ENCODE peak calls at places on chromosome 16, in seven cellular contexts. N is H7; T is GM23338; A is astrocyte of the spinal cord; Q is GM20000; D is stimulated activated CD8-positive, alpha-beta memory T cell treated with anti-CD3 and anti-CD28 coated beads, Interleukin-4, amount 100 ng/mL, for 24 hours; L is COR-L47. V is an unnamed sample.

GRCh38 chr16:66996324-66996982 is 8.1 kb downstream of the CES4A start:
- DNase-seq in N (no peak), T (no peak), A (peak; percentile 76), Q (no peak), D (no peak), L (no peak), V (no peak)

GRCh38 chr16:2787406-2787805 is at the start of gene PRSS33:
- DNase-seq in N (peak; percentile 57), T (no peak), A (no peak), Q (no peak), D (no peak), L (no peak), V (no peak)

GRCh38 chr16:69448470-69449193 is 24.2 kb downstream of the CYB5B start:
- DNase-seq in N (no peak), T (no peak), A (peak; percentile 18), Q (no peak), D (no peak), L (no peak), V (no peak)

GRCh38 chr16:47342055-47342454 is 118.8 kb downstream of the ITFG1 start:
- DNase-seq in N (no peak), T (no peak), A (no peak), Q (no peak), D (no peak), L (no peak), V (no peak)

GRCh38 chr16:17572145-17572544 is 101.4 kb upstream of the XYLT1 start:
- DNase-seq in N (no peak), T (peak; percentile 14), A (no peak), Q (no peak), D (no peak), L (no peak), V (no peak)

GRCh38 chr16:80804061-80804450 is 342 bp downstream of the CDYL2 start:
- DNase-seq in N (peak; percentile 75), T (peak; percentile 50), A (peak; percentile 63), Q (no peak), D (peak; percentile 39), L (peak; percentile 8), V (peak; percentile 22)

GRCh38 chr16:66758086-66758485 is 6.7 kb upstream of the DYNC1LI2 start:
- DNase-seq in N (no peak), T (peak; percentile 27), A (no peak), Q (no peak), D (no peak), L (no peak), V (no peak)

GRCh38 chr16:66030036-66030435 is 336.5 kb upstream of the CDH5 start:
- DNase-seq in N (no peak), T (no peak), A (peak; percentile 77), Q (no peak), D (no peak), L (no peak), V (peak; percentile 40)

GRCh38 chr16:75351183-75351582 is 82.1 kb downstream of the CFDP1 start:
- DNase-seq in N (no peak), T (no peak), A (peak; percentile 89), Q (no peak), D (no peak), L (no peak), V (no peak)

GRCh38 chr16:930511-930910 is 40.3 kb downstream of the LMF1 start:
- DNase-seq in N (no peak), T (no peak), A (no peak), Q (no peak), D (no peak), L (no peak), V (no peak)

GRCh38 chr16:11350531-11351335 is 5.5 kb downstream of the RMI2 start:
- DNase-seq in N (peak; percentile 10), T (no peak), A (peak; percentile 54), Q (no peak), D (no peak), L (no peak), V (no peak)